ENCODE peak calls at places on chromosomes 1 and 21, in eight cellular contexts. One of them, this sample, is unnamed.

GRCh38 chr1:241642593-241642944 is 2.4 kb upstream of the CHML start:
- DNase-seq in OCI-LY7: no peak
- DNase-seq in neural progenitor cell: no peak
- DNase-seq in SK-N-SH: no peak
- DNase-seq in GM23338: no peak
- DNase-seq in hepatocyte: peak
- DNase-seq in MM.1S: no peak
- DNase-seq in GM23248: no peak
- DNase-seq in this sample: no peak

GRCh38 chr1:185894806-185895205 is 160.6 kb downstream of the HMCN1 start:
- DNase-seq in OCI-LY7: no peak
- DNase-seq in neural progenitor cell: no peak
- DNase-seq in SK-N-SH: no peak
- DNase-seq in GM23338: no peak
- DNase-seq in hepatocyte: no peak
- DNase-seq in MM.1S: no peak
- DNase-seq in GM23248: peak
- DNase-seq in this sample: peak

GRCh38 chr1:205538211-205538840 is 33.9 kb downstream of the CDK18 start:
- DNase-seq in OCI-LY7: no peak
- DNase-seq in neural progenitor cell: no peak
- DNase-seq in SK-N-SH: no peak
- DNase-seq in GM23338: peak
- DNase-seq in hepatocyte: no peak
- DNase-seq in MM.1S: no peak
- DNase-seq in GM23248: peak
- DNase-seq in this sample: peak

GRCh38 chr21:38384675-38385074 is 113.6 kb downstream of the ERG start:
- DNase-seq in OCI-LY7: no peak
- DNase-seq in neural progenitor cell: peak
- DNase-seq in SK-N-SH: no peak
- DNase-seq in GM23338: no peak
- DNase-seq in hepatocyte: no peak
- DNase-seq in MM.1S: no peak
- DNase-seq in GM23248: no peak
- DNase-seq in this sample: no peak

GRCh38 chr1:203287109-203287893 is 18.0 kb upstream of the BTG2 start:
- DNase-seq in OCI-LY7: peak
- DNase-seq in neural progenitor cell: no peak
- DNase-seq in SK-N-SH: no peak
- DNase-seq in GM23338: no peak
- DNase-seq in hepatocyte: peak
- DNase-seq in MM.1S: peak
- DNase-seq in GM23248: no peak
- DNase-seq in this sample: no peak

GRCh38 chr1:165512817-165513216 is 31.0 kb upstream of the LRRC52 start:
- DNase-seq in OCI-LY7: no peak
- DNase-seq in neural progenitor cell: peak
- DNase-seq in SK-N-SH: no peak
- DNase-seq in GM23338: peak
- DNase-seq in hepatocyte: no peak
- DNase-seq in MM.1S: no peak
- DNase-seq in GM23248: no peak
- DNase-seq in this sample: no peak

GRCh38 chr1:226778657-226779058 is 39.6 kb upstream of the ITPKB start:
- DNase-seq in OCI-LY7: no peak
- DNase-seq in neural progenitor cell: no peak
- DNase-seq in SK-N-SH: no peak
- DNase-seq in GM23338: no peak
- DNase-seq in hepatocyte: no peak
- DNase-seq in MM.1S: no peak
- DNase-seq in GM23248: peak
- DNase-seq in this sample: peak

GRCh38 chr1:8427493-8427892 is 109.6 kb downstream of the SLC45A1 start:
- DNase-seq in OCI-LY7: peak
- DNase-seq in neural progenitor cell: no peak
- DNase-seq in SK-N-SH: no peak
- DNase-seq in GM23338: no peak
- DNase-seq in hepatocyte: no peak
- DNase-seq in MM.1S: peak
- DNase-seq in GM23248: no peak
- DNase-seq in this sample: no peak

GRCh38 chr1:155669233-155670162 is 19.1 kb downstream of the YY1AP1 start:
- DNase-seq in OCI-LY7: no peak
- DNase-seq in neural progenitor cell: no peak
- DNase-seq in SK-N-SH: no peak
- DNase-seq in GM23338: no peak
- DNase-seq in hepatocyte: no peak
- DNase-seq in MM.1S: peak
- DNase-seq in GM23248: no peak
- DNase-seq in this sample: peak

GRCh38 chr1:107935396-107936064 is 29.4 kb downstream of the VAV3 start:
- DNase-seq in OCI-LY7: peak
- DNase-seq in neural progenitor cell: no peak
- DNase-seq in SK-N-SH: no peak
- DNase-seq in GM23338: no peak
- DNase-seq in hepatocyte: no peak
- DNase-seq in MM.1S: no peak
- DNase-seq in GM23248: peak
- DNase-seq in this sample: peak

GRCh38 chr1:52424238-52424637 is 19.8 kb downstream of the PRPF38A start:
- DNase-seq in OCI-LY7: no peak
- DNase-seq in neural progenitor cell: no peak
- DNase-seq in SK-N-SH: no peak
- DNase-seq in GM23338: no peak
- DNase-seq in hepatocyte: no peak
- DNase-seq in MM.1S: no peak
- DNase-seq in GM23248: peak
- DNase-seq in this sample: no peak

GRCh38 chr1:238673561-238673960 is 712.8 kb upstream of the CHRM3 start:
- DNase-seq in OCI-LY7: no peak
- DNase-seq in neural progenitor cell: no peak
- DNase-seq in SK-N-SH: no peak
- DNase-seq in GM23338: peak
- DNase-seq in hepatocyte: no peak
- DNase-seq in MM.1S: peak
- DNase-seq in GM23248: no peak
- DNase-seq in this sample: no peak

GRCh38 chr1:178341218-178341956 is 155.4 kb downstream of the CLEC20A start:
- DNase-seq in OCI-LY7: no peak
- DNase-seq in neural progenitor cell: peak
- DNase-seq in SK-N-SH: peak
- DNase-seq in GM23338: peak
- DNase-seq in hepatocyte: peak
- DNase-seq in MM.1S: no peak
- DNase-seq in GM23248: peak
- DNase-seq in this sample: peak

GRCh38 chr1:30875916-30876315 is 32.6 kb downstream of the SDC3 start:
- DNase-seq in OCI-LY7: no peak
- DNase-seq in neural progenitor cell: no peak
- DNase-seq in SK-N-SH: no peak
- DNase-seq in GM23338: no peak
- DNase-seq in hepatocyte: no peak
- DNase-seq in MM.1S: no peak
- DNase-seq in GM23248: no peak
- DNase-seq in this sample: no peak

GRCh38 chr1:27042670-27043069 is 30.0 kb upstream of the TENT5B start:
- DNase-seq in OCI-LY7: no peak
- DNase-seq in neural progenitor cell: peak
- DNase-seq in SK-N-SH: no peak
- DNase-seq in GM23338: peak
- DNase-seq in hepatocyte: no peak
- DNase-seq in MM.1S: no peak
- DNase-seq in GM23248: no peak
- DNase-seq in this sample: no peak

GRCh38 chr1:161531986-161532875 is 7.9 kb downstream of the HSPA6 start:
- DNase-seq in OCI-LY7: no peak
- DNase-seq in neural progenitor cell: peak
- DNase-seq in SK-N-SH: no peak
- DNase-seq in GM23338: peak
- DNase-seq in hepatocyte: peak
- DNase-seq in MM.1S: no peak
- DNase-seq in GM23248: no peak
- DNase-seq in this sample: no peak
- H3K4me3 ChIP-seq in OCI-LY7: no peak
- H3K4me3 ChIP-seq in neural progenitor cell: peak
- H3K4me3 ChIP-seq in SK-N-SH: peak
- H3K4me3 ChIP-seq in GM23338: peak
- H3K4me3 ChIP-seq in hepatocyte: peak
- H3K4me3 ChIP-seq in MM.1S: no peak
- H3K4me3 ChIP-seq in GM23248: peak
- H3K4me3 ChIP-seq in this sample: peak

DNA sequence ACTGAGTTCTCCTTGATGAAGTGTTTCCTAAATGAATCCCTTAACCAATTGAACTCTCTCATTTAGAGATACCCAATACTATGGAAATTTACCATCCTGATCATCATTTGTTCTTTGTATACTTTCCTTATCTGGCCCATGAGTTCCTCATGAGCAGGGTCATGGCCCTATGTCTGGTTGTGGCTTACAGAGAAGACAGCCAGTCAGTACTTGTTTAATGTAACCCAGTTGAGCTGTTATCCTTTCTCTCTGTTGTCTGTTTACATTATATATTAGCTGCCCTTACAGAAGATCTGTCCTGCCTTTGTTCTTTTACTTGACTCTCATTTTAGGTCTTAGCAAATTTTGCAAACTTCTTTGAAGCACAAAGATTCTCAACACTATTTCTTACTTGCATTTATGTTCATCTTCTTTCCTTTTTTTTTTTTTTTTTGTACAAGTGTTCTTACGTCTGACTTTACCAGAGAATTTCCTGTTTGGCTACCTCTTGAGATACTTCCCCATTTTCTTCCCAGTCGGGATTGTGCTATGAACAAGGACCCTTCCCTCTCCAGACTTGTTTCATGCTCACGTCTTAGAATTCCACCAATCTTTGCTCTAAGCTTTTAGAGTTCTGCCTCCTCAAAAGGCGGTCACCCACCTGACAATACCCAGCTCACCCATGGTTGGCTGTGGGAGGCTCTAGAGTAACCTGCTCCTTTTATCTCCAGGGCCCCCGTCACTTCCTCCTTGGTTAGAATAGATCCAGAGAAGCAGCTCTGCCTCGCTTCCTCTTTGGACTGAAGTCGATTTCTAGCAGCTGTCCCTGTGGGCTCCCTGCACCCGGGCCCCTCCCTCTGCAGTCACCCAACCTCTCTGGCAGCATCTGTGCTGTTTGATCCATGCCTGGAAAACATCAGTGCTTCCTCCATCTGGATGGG is 53.6 kb upstream of the RUNX1 start:
- DNase-seq in OCI-LY7: peak
- DNase-seq in neural progenitor cell: no peak
- DNase-seq in SK-N-SH: no peak
- DNase-seq in GM23338: no peak
- DNase-seq in hepatocyte: no peak
- DNase-seq in MM.1S: no peak
- DNase-seq in GM23248: no peak
- DNase-seq in this sample: no peak
- TF ChIP-seq EZH2phosphoT487 in OCI-LY7: no peak
- TF ChIP-seq EZH2phosphoT487 in neural progenitor cell: no peak
- TF ChIP-seq EZH2phosphoT487 in SK-N-SH: no peak
- TF ChIP-seq EZH2phosphoT487 in GM23338: no peak
- TF ChIP-seq EZH2phosphoT487 in hepatocyte: no peak
- TF ChIP-seq EZH2phosphoT487 in MM.1S: no peak
- TF ChIP-seq EZH2phosphoT487 in GM23248: no peak
- TF ChIP-seq EZH2phosphoT487 in this sample: no peak

DNA sequence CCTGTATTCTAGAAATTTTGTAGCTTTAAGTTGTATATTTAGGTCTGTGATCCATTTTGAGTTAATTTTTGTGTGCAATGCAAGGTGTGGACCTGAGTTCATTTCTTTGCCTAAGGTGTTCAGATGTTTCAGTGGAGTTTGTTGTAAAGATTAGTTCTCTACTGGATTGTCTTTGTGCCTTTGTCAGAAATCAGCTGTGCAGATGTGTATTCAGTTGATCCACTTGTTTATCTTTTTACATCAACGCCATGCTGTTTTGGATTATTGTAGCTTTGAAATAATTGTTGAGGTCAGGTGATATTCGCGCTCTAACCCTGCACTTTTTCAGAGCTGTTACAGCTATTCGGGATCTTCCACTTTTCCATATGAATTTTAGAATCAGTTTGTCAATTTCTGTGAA is 32.8 kb downstream of the SKI start:
- DNase-seq in OCI-LY7: no peak
- DNase-seq in neural progenitor cell: no peak
- DNase-seq in SK-N-SH: no peak
- DNase-seq in GM23338: no peak
- DNase-seq in hepatocyte: no peak
- DNase-seq in MM.1S: no peak
- DNase-seq in GM23248: no peak
- DNase-seq in this sample: no peak
- H3K4me3 ChIP-seq in OCI-LY7: no peak
- H3K4me3 ChIP-seq in neural progenitor cell: no peak
- H3K4me3 ChIP-seq in SK-N-SH: no peak
- H3K4me3 ChIP-seq in GM23338: no peak
- H3K4me3 ChIP-seq in hepatocyte: no peak
- H3K4me3 ChIP-seq in MM.1S: no peak
- H3K4me3 ChIP-seq in GM23248: no peak
- H3K4me3 ChIP-seq in this sample: no peak

GRCh38 chr1:64186898-64187280 is 16.5 kb upstream of the UBE2U start:
- DNase-seq in OCI-LY7: no peak
- DNase-seq in neural progenitor cell: no peak
- DNase-seq in SK-N-SH: no peak
- DNase-seq in GM23338: no peak
- DNase-seq in hepatocyte: no peak
- DNase-seq in MM.1S: no peak
- DNase-seq in GM23248: no peak
- DNase-seq in this sample: no peak

GRCh38 chr1:64182207-64182606 is 21.2 kb upstream of the UBE2U start:
- DNase-seq in OCI-LY7: no peak
- DNase-seq in neural progenitor cell: no peak
- DNase-seq in SK-N-SH: no peak
- DNase-seq in GM23338: no peak
- DNase-seq in hepatocyte: no peak
- DNase-seq in MM.1S: no peak
- DNase-seq in GM23248: no peak
- DNase-seq in this sample: no peak

GRCh38 chr1:64186138-64186897 is 17.1 kb upstream of the UBE2U start:
- DNase-seq in OCI-LY7: no peak
- DNase-seq in neural progenitor cell: no peak
- DNase-seq in SK-N-SH: no peak
- DNase-seq in GM23338: no peak
- DNase-seq in hepatocyte: no peak
- DNase-seq in MM.1S: no peak
- DNase-seq in GM23248: no peak
- DNase-seq in this sample: no peak

GRCh38 chr1:64183380-64183984 is 19.9 kb upstream of the UBE2U start:
- DNase-seq in OCI-LY7: no peak
- DNase-seq in neural progenitor cell: no peak
- DNase-seq in SK-N-SH: peak
- DNase-seq in GM23338: peak
- DNase-seq in hepatocyte: no peak
- DNase-seq in MM.1S: no peak
- DNase-seq in GM23248: no peak
- DNase-seq in this sample: peak

DNA sequence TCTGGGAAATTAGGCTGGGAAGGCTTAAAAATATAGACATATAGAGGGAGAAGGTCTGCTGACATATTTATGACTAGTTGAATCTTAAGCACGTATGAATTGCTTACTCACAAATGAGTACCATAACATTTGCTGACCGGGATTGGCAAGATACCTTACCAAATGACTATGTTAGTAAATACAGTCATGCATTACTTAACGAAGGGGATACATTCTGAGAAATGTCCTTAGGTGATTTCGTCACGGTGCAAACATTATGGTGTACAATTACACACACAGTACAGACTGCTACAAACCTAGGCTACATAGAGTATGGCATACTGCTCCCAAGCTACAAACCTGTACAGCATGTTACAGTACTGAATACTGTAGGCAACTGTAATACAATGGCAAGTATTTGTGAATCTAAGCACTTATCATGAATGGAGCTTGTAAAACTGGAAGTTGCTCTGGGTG is 19.4 kb upstream of the UBE2U start:
- DNase-seq in OCI-LY7: no peak
- DNase-seq in neural progenitor cell: no peak
- DNase-seq in SK-N-SH: no peak
- DNase-seq in GM23338: no peak
- DNase-seq in hepatocyte: no peak
- DNase-seq in MM.1S: no peak
- DNase-seq in GM23248: peak
- DNase-seq in this sample: peak
- TF ChIP-seq EZH2phosphoT487 in OCI-LY7: no peak
- TF ChIP-seq EZH2phosphoT487 in neural progenitor cell: no peak
- TF ChIP-seq EZH2phosphoT487 in SK-N-SH: no peak
- TF ChIP-seq EZH2phosphoT487 in GM23338: no peak
- TF ChIP-seq EZH2phosphoT487 in hepatocyte: no peak
- TF ChIP-seq EZH2phosphoT487 in MM.1S: no peak
- TF ChIP-seq EZH2phosphoT487 in GM23248: peak
- TF ChIP-seq EZH2phosphoT487 in this sample: no peak

This sample was measured in PC-3.